ENCODE peak calls at places on chromosomes 7 and 10, in eight cellular contexts. One of them, this sample, is unnamed.

GRCh38 chr10:3048114-3049019 is 19.0 kb upstream of the PFKP start:
- DNase-seq in HCT116: no peak
- DNase-seq in pancreas: no peak
- DNase-seq in CD8-positive, alpha-beta T cell: no peak
- DNase-seq in HFF-Myc: no peak
- DNase-seq in stomach: no peak
- DNase-seq in lower leg skin: no peak
- DNase-seq in fibroblast of lung: peak; percentile 61
- DNase-seq in this sample: no peak

GRCh38 chr10:75086278-75086934 is 25.1 kb upstream of the SAMD8 start:
- DNase-seq in lower leg skin: no peak
- DNase-seq in CD8-positive, alpha-beta T cell: no peak
- DNase-seq in HCT116: no peak
- DNase-seq in pancreas: no peak
- DNase-seq in stomach: no peak
- DNase-seq in fibroblast of lung: no peak
- DNase-seq in HFF-Myc: no peak
- DNase-seq in this sample: no peak

GRCh38 chr10:90674927-90675326 is 182.9 kb downstream of the HTR7 start:
- DNase-seq in HFF-Myc: peak; percentile 52
- DNase-seq in lower leg skin: no peak
- DNase-seq in stomach: no peak
- DNase-seq in HCT116: no peak
- DNase-seq in pancreas: no peak
- DNase-seq in CD8-positive, alpha-beta T cell: no peak
- DNase-seq in fibroblast of lung: peak; percentile 96
- DNase-seq in this sample: peak; percentile 70

GRCh38 chr7:336810-337566 is 47.0 kb downstream of the FOXL3 start:
- DNase-seq in HFF-Myc: no peak
- DNase-seq in lower leg skin: no peak
- DNase-seq in HCT116: no peak
- DNase-seq in CD8-positive, alpha-beta T cell: no peak
- DNase-seq in fibroblast of lung: no peak
- DNase-seq in stomach: no peak
- DNase-seq in pancreas: no peak
- DNase-seq in this sample: no peak

GRCh38 chr7:150357277-150357676 is 11.3 kb upstream of the REPIN1 start:
- DNase-seq in CD8-positive, alpha-beta T cell: peak; percentile 84
- DNase-seq in lower leg skin: no peak
- DNase-seq in stomach: no peak
- DNase-seq in fibroblast of lung: no peak
- DNase-seq in HCT116: no peak
- DNase-seq in HFF-Myc: no peak
- DNase-seq in pancreas: no peak
- DNase-seq in this sample: no peak

GRCh38 chr10:106935978-106936451 is 228.5 kb downstream of the SORCS1 start:
- DNase-seq in stomach: no peak
- DNase-seq in fibroblast of lung: no peak
- DNase-seq in HCT116: no peak
- DNase-seq in HFF-Myc: no peak
- DNase-seq in lower leg skin: no peak
- DNase-seq in CD8-positive, alpha-beta T cell: no peak
- DNase-seq in pancreas: no peak
- DNase-seq in this sample: no peak

GRCh38 chr7:21330462-21331178 is 97.3 kb upstream of the SP4 start:
- DNase-seq in lower leg skin: no peak
- DNase-seq in HFF-Myc: no peak
- DNase-seq in stomach: no peak
- DNase-seq in fibroblast of lung: no peak
- DNase-seq in HCT116: no peak
- DNase-seq in CD8-positive, alpha-beta T cell: no peak
- DNase-seq in pancreas: no peak
- DNase-seq in this sample: no peak

GRCh38 chr10:14648042-14648765 is 126.5 kb downstream of the FAM107B start:
- DNase-seq in pancreas: peak; percentile 19
- DNase-seq in CD8-positive, alpha-beta T cell: peak; percentile 77
- DNase-seq in lower leg skin: no peak
- DNase-seq in HCT116: no peak
- DNase-seq in stomach: peak; percentile 60
- DNase-seq in fibroblast of lung: peak; percentile 81
- DNase-seq in HFF-Myc: peak; percentile 35
- DNase-seq in this sample: peak; percentile 90

GRCh38 chr7:33905389-33906032 is at the start of gene BMPER:
- DNase-seq in HFF-Myc: no peak
- DNase-seq in pancreas: peak; percentile 20
- DNase-seq in fibroblast of lung: peak; percentile 37
- DNase-seq in CD8-positive, alpha-beta T cell: no peak
- DNase-seq in lower leg skin: no peak
- DNase-seq in stomach: peak; percentile 49
- DNase-seq in HCT116: no peak
- DNase-seq in this sample: peak; percentile 38

GRCh38 chr10:84789050-84789449 is 460.7 kb downstream of the CCSER2 start:
- DNase-seq in fibroblast of lung: no peak
- DNase-seq in pancreas: no peak
- DNase-seq in HFF-Myc: no peak
- DNase-seq in stomach: no peak
- DNase-seq in lower leg skin: no peak
- DNase-seq in CD8-positive, alpha-beta T cell: no peak
- DNase-seq in HCT116: no peak
- DNase-seq in this sample: no peak

GRCh38 chr10:84783909-84784308 is 455.5 kb downstream of the CCSER2 start:
- DNase-seq in pancreas: no peak
- DNase-seq in HFF-Myc: no peak
- DNase-seq in HCT116: no peak
- DNase-seq in CD8-positive, alpha-beta T cell: no peak
- DNase-seq in fibroblast of lung: no peak
- DNase-seq in stomach: no peak
- DNase-seq in lower leg skin: no peak
- DNase-seq in this sample: no peak

GRCh38 chr10:84784749-84785148 is 456.4 kb downstream of the CCSER2 start:
- DNase-seq in lower leg skin: no peak
- DNase-seq in fibroblast of lung: no peak
- DNase-seq in stomach: no peak
- DNase-seq in CD8-positive, alpha-beta T cell: no peak
- DNase-seq in HCT116: no peak
- DNase-seq in HFF-Myc: no peak
- DNase-seq in pancreas: no peak
- DNase-seq in this sample: no peak

DNA sequence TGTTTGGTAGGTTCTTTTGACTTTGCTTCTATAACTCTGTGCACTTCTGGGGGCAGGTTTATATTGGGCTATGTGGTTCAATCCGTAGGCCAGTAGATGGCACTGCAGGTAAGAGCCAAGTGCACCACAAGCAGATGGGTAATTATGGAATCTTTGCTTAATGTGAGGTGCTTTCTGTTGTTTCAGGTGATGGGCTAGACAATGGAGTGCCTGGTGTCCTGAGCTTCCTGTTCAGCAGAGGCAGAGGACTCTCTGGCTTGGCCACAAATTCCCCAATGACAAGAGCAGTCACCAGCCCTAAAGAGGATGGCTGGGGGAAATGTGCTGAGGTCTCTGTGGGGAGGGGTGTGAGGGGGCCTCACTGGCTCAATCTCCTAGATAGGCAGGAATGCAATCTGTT is 455.0 kb downstream of the CCSER2 start:
- DNase-seq in stomach: no peak
- DNase-seq in HFF-Myc: no peak
- DNase-seq in CD8-positive, alpha-beta T cell: no peak
- DNase-seq in lower leg skin: no peak
- DNase-seq in HCT116: peak; percentile 12
- DNase-seq in fibroblast of lung: peak; percentile 24
- DNase-seq in pancreas: peak; percentile 33
- DNase-seq in this sample: peak; percentile 1
- TF ChIP-seq CTCF in stomach: no peak
- TF ChIP-seq CTCF in HFF-Myc: peak; percentile 18
- TF ChIP-seq CTCF in CD8-positive, alpha-beta T cell: no peak
- TF ChIP-seq CTCF in lower leg skin: no peak
- TF ChIP-seq CTCF in HCT116: peak; percentile 78
- TF ChIP-seq CTCF in fibroblast of lung: peak; percentile 22
- TF ChIP-seq CTCF in pancreas: peak; percentile 19
- TF ChIP-seq CTCF in this sample: peak; percentile 28

GRCh38 chr10:61795551-61795950 is 105.9 kb upstream of the ARID5B start:
- DNase-seq in CD8-positive, alpha-beta T cell: no peak
- DNase-seq in HFF-Myc: no peak
- DNase-seq in stomach: no peak
- DNase-seq in lower leg skin: no peak
- DNase-seq in pancreas: no peak
- DNase-seq in HCT116: no peak
- DNase-seq in fibroblast of lung: no peak
- DNase-seq in this sample: no peak
- H3K4me3 ChIP-seq in CD8-positive, alpha-beta T cell: no peak overlapping the region
- H3K4me3 ChIP-seq in HFF-Myc: no peak overlapping the region
- H3K4me3 ChIP-seq in stomach: no peak overlapping the region
- H3K4me3 ChIP-seq in lower leg skin: no peak overlapping the region
- H3K4me3 ChIP-seq in pancreas: no peak overlapping the region
- H3K4me3 ChIP-seq in HCT116: no peak overlapping the region
- H3K4me3 ChIP-seq in fibroblast of lung: no peak overlapping the region
- H3K4me3 ChIP-seq in this sample: no peak overlapping the region

DNA sequence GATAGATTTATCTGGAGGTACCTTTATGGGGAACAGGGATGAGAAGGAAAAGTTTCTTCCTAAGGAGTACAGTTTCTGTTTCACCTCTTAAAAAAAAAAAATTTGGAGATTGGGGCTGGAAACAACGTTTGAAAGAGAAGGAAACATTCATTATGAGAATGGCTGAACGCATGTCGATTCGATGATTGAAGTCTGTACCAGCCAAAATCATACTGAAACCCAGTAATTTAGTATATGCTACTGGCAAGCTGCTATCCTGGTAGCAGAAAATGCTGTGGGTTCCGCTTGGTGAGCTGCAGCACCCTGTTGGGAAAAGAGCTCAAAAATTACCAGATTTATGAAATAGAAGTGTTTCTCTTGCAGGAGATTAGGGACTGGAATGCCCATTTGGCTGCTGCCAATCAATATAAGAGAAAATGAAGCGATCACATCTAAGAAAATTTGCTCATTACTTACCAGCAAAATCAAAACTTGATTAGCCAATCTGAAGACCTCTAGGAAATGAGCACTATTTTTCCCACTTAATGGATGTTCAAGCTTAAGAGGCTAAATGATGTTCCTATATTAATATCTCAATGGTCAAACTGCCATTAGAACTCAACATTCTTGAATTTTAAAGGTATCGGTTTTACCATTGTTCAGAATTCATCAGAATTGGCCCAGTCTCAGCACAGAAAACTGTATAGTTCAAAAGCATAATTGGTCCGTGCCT is 1.1 kb upstream of the ITGB1 start:
- DNase-seq in pancreas: no peak
- DNase-seq in stomach: no peak
- DNase-seq in HFF-Myc: no peak
- DNase-seq in HCT116: no peak
- DNase-seq in lower leg skin: no peak
- DNase-seq in CD8-positive, alpha-beta T cell: no peak
- DNase-seq in fibroblast of lung: no peak
- DNase-seq in this sample: no peak
- TF ChIP-seq CTCF in pancreas: no peak
- TF ChIP-seq CTCF in stomach: no peak
- TF ChIP-seq CTCF in HFF-Myc: no peak
- TF ChIP-seq CTCF in HCT116: no peak
- TF ChIP-seq CTCF in lower leg skin: no peak
- TF ChIP-seq CTCF in CD8-positive, alpha-beta T cell: no peak
- TF ChIP-seq CTCF in fibroblast of lung: no peak
- TF ChIP-seq CTCF in this sample: no peak

DNA sequence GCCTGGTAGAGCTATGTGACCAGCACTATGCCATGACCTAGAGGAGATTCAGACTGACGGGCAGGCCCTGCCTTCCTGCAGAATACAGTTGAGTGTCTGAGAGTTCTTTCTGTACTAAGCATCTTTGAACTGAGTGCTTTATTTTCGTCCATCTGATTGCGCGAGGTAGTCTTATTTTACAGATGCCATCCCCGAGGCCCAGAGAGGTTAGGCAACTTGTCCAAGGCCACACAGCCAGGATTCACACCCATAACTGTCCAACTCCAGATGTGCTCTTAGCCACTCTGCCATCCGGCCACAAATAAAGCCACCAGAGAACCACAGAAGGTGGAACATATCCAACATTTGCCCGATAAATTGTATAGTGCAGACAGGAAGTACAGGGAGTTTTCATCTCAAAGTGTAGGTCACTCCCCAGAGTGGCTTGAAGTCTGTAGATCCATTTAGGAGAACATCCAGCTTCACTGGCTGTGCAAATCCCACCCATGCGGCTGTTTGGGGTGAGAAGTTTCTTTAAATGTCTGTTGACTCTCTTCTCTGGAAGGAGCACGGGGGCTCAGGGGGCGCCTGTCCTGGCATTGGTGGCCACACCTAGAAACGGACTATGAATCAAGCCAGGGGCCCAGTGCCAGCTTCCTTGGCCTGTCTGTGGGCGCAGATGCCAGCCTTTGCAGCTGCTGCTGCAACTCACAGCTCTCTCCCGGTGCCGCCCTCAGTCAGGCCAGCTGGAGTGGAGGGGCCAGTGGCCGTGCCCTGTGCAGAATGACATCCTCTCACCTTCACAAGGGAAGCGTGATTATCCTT is 11.1 kb downstream of the CHST3 start:
- DNase-seq in lower leg skin: no peak
- DNase-seq in CD8-positive, alpha-beta T cell: no peak
- DNase-seq in HCT116: no peak
- DNase-seq in stomach: peak; percentile 83
- DNase-seq in HFF-Myc: no peak
- DNase-seq in pancreas: peak; percentile 65
- DNase-seq in fibroblast of lung: no peak
- DNase-seq in this sample: no peak
- H3K4me3 ChIP-seq in lower leg skin: no peak overlapping the region
- H3K4me3 ChIP-seq in CD8-positive, alpha-beta T cell: no peak overlapping the region
- H3K4me3 ChIP-seq in HCT116: peak overlapping the region; percentile 2
- H3K4me3 ChIP-seq in stomach: no peak overlapping the region
- H3K4me3 ChIP-seq in HFF-Myc: no peak overlapping the region
- H3K4me3 ChIP-seq in pancreas: no peak overlapping the region
- H3K4me3 ChIP-seq in fibroblast of lung: no peak overlapping the region
- H3K4me3 ChIP-seq in this sample: no peak overlapping the region

DNA sequence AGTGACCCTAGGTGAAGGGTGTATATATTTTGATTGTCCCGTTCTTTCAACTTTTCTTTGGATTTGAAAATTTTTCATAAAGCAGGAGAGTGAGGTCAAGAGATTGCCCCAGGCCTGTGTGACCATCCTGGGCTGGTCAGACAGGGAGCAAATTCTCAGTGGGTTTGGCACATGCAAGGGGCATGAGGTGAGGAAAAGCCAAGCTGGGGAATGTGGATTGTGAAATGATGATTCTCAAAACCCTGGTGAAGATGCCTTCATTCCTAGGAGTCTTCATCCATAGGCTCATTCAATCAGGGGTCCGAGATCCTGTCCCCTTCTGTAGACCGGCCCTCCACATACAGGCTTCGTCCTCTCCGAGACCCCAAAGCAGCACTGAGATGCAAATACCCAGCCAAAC is 27.0 kb upstream of the FAM170B start:
- DNase-seq in lower leg skin: no peak
- DNase-seq in CD8-positive, alpha-beta T cell: peak; percentile 5
- DNase-seq in fibroblast of lung: no peak
- DNase-seq in stomach: no peak
- DNase-seq in HFF-Myc: no peak
- DNase-seq in pancreas: no peak
- DNase-seq in HCT116: no peak
- DNase-seq in this sample: no peak
- TF ChIP-seq CTCF in lower leg skin: no peak
- TF ChIP-seq CTCF in CD8-positive, alpha-beta T cell: no peak
- TF ChIP-seq CTCF in fibroblast of lung: no peak
- TF ChIP-seq CTCF in stomach: no peak
- TF ChIP-seq CTCF in HFF-Myc: no peak
- TF ChIP-seq CTCF in pancreas: no peak
- TF ChIP-seq CTCF in HCT116: no peak
- TF ChIP-seq CTCF in this sample: no peak